ENCODE peak calls at places on chromosomes 4 and X, in six cellular contexts. I is uterus, Z is fibroblast of lung, N is esophagus squamous epithelium, H is AG04450, B is stomach. L is an unnamed sample.

GRCh38 chr4:105474110-105474518 is 252 bp upstream of the PPA2 start:
- DNase-seq in I (peak), Z (peak), N (no peak), H (peak), B (peak), L (peak)

GRCh38 chr4:32199639-32200038 is 1479.5 kb downstream of the PCDH7 start:
- DNase-seq in I (no peak), Z (no peak), N (no peak), H (no peak), B (no peak), L (no peak)

GRCh38 chr4:95178938-95179337 is 369.8 kb downstream of the UNC5C start:
- DNase-seq in I (no peak), Z (no peak), N (no peak), H (no peak), B (no peak), L (no peak)

GRCh38 chrX:47091149-47091775 is 13.0 kb downstream of the RGN start:
- DNase-seq in I (no peak), Z (peak), N (no peak), H (no peak), B (no peak), L (no peak)

GRCh38 chr4:7419961-7420660 is 14.6 kb downstream of the PSAPL1 start:
- DNase-seq in I (no peak), Z (no peak), N (no peak), H (no peak), B (peak), L (peak)

GRCh38 chr4:147326581-147326980 is 154.3 kb upstream of the EDNRA start:
- DNase-seq in I (no peak), Z (peak), N (no peak), H (no peak), B (no peak), L (no peak)

GRCh38 chr4:185113340-185113739 is 29.7 kb upstream of the SLC25A4 start:
- DNase-seq in I (no peak), Z (no peak), N (no peak), H (no peak), B (no peak), L (no peak)

GRCh38 chrX:96568088-96568487 is 116.6 kb upstream of the DIAPH2 start:
- DNase-seq in I (no peak), Z (no peak), N (no peak), H (no peak), B (no peak), L (no peak)

GRCh38 chr4:102610476-102610875 is 109.3 kb downstream of the NFKB1 start:
- DNase-seq in I (no peak), Z (no peak), N (no peak), H (no peak), B (no peak), L (no peak)

GRCh38 chrX:106619797-106620196 is 8.0 kb downstream of the RADX start:
- DNase-seq in I (no peak), Z (peak), N (no peak), H (no peak), B (no peak), L (no peak)

GRCh38 chr4:109913842-109914241 is 1.2 kb downstream of the EGF start:
- DNase-seq in I (no peak), Z (no peak), N (no peak), H (no peak), B (no peak), L (no peak)

GRCh38 chr4:108628411-108628810 is 8.0 kb downstream of the RPL34 start:
- DNase-seq in I (no peak), Z (peak), N (no peak), H (no peak), B (no peak), L (no peak)

GRCh38 chrX:154430916-154431315 is 2.4 kb downstream of the ATP6AP1 start:
- DNase-seq in I (no peak), Z (no peak), N (no peak), H (no peak), B (no peak), L (no peak)

DNA sequence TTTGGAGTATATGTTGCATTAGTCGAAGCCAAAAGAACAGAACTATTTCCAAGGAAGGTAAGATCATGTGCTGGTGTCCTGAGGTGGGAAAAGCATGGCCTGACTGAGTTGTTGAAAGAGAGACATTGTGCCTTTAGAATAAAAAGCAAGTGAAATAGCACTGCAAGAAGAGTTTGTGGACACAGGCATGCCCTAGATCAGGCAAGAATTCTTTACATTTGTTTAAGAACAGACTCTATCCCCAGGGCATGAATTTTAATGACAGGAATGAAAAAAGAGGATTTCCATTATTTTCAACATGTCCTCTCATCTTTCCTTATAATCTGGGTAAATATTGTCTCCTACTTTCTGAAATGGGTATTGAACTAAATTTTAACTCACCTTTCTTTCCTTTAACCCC is 516.2 kb upstream of the GALNT7 start:
- DNase-seq in I (no peak), Z (no peak), N (no peak), H (no peak), B (no peak), L (no peak)
- H3K27ac ChIP-seq in I (no peak), Z (no peak), N (no peak), H (no peak), B (no peak), L (no peak)

GRCh38 chr4:2954358-2955185 is 8.6 kb downstream of the NOP14 start:
- DNase-seq in I (no peak), Z (no peak), N (no peak), H (no peak), B (no peak), L (no peak)
- TF ChIP-seq CTCF in I (no peak), Z (no peak), N (no peak), H (no peak), B (no peak), L (no peak)

GRCh38 chr4:142554412-142554811 is 291.7 kb downstream of the INPP4B start:
- DNase-seq in I (no peak), Z (no peak), N (no peak), H (no peak), B (no peak), L (no peak)

GRCh38 chr4:142557220-142557801 is 288.8 kb downstream of the INPP4B start:
- DNase-seq in I (no peak), Z (no peak), N (no peak), H (no peak), B (no peak), L (no peak)

GRCh38 chr4:142556048-142556447 is 290.1 kb downstream of the INPP4B start:
- DNase-seq in I (no peak), Z (no peak), N (no peak), H (no peak), B (no peak), L (no peak)

GRCh38 chr4:142558851-142559250 is 287.2 kb downstream of the INPP4B start:
- DNase-seq in I (no peak), Z (peak), N (no peak), H (no peak), B (no peak), L (no peak)

GRCh38 chr4:142556613-142557012 is 289.5 kb downstream of the INPP4B start:
- DNase-seq in I (no peak), Z (no peak), N (no peak), H (no peak), B (no peak), L (no peak)
- H3K4me3 ChIP-seq in I (no peak), Z (no peak), N (no peak), H (no peak), B (no peak), L (no peak)

GRCh38 chr4:181372014-181372413 is 871.2 kb upstream of the TENM3 start:
- DNase-seq in I (no peak), Z (no peak), N (no peak), H (no peak), B (no peak), L (no peak)

GRCh38 chr4:181376058-181376457 is 867.1 kb upstream of the TENM3 start:
- DNase-seq in I (no peak), Z (no peak), N (no peak), H (no peak), B (no peak), L (no peak)
- H3K27ac ChIP-seq in I (no peak), Z (no peak), N (no peak), H (no peak), B (no peak), L (no peak)

DNA sequence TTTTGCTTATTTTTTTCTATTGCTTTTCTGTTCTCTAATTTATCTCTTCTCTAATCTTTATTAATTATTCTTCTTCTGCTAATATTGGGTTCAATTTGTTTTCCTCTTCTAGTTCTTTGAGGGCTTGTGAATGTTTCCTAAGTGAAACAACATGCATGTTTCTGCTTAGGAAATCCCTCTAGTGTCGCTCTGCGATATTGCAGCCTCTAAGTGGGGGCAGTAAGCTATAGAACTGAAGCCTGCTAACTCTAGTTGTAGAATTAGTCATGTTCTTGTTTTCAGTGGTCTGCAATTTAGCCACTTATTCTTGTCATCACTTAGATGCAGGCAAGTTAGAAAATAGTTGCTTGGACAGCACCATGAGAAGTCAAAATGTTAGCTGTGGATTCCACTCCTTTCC is 222.6 kb downstream of the SPIN4 start:
- DNase-seq in I (no peak), Z (peak), N (no peak), H (no peak), B (no peak), L (no peak)
- TF ChIP-seq CTCF in I (peak), Z (no peak), N (peak), H (peak), B (peak), L (peak)

GRCh38 chrX:77448170-77448569 is 981 bp downstream of the FGF16 start:
- DNase-seq in I (no peak), Z (no peak), N (no peak), H (no peak), B (no peak), L (no peak)

GRCh38 chrX:77446029-77446585 is 1.1 kb upstream of the FGF16 start:
- DNase-seq in I (peak), Z (no peak), N (no peak), H (no peak), B (no peak), L (no peak)

GRCh38 chrX:77447339-77448149 is at the start of gene FGF16:
- DNase-seq in I (no peak), Z (no peak), N (no peak), H (no peak), B (no peak), L (no peak)

GRCh38 chrX:77444075-77444474 is 3.1 kb upstream of the FGF16 start:
- DNase-seq in I (no peak), Z (no peak), N (no peak), H (no peak), B (no peak), L (no peak)

DNA sequence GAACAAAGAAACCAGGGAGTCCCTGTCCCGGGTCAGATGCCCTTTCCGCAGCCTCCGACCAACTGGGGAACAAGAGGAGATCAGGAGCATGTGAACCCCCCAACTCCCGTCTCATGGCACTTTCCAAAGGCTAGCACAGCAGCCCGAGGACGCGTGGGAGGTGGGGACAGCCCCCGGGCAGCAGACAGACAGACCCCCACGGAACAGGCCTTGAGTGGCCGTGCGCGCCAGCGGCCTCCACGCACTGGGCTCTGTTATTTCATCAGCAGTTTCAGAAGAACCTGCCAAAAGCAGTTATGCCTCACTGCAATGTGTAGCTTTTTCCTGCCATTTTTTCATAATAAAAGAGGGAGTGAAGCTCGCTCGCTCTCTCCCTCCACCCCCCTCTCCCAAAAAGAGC is 349 bp upstream of the FGF16 start:
- DNase-seq in I (no peak), Z (no peak), N (no peak), H (no peak), B (no peak), L (no peak)
- H3K4me3 ChIP-seq in I (peak), Z (peak), N (peak), H (no peak), B (peak), L (peak)